ENCODE peak calls at places on chromosomes 2 and 18, in four cellular contexts. E is upper lobe of left lung, J is stomach, N is breast epithelium. T is an unnamed sample.

GRCh38 chr2:120803764-120804335 is 68.2 kb downstream of the GLI2 start:
- DNase-seq in N (no peak), J (no peak), E (no peak), T (no peak)

GRCh38 chr18:63366270-63366990 is 576 bp downstream of the KDSR start:
- DNase-seq in E (peak; percentile 89), N (peak; percentile 54), J (peak; percentile 67), T (peak; percentile 67)

GRCh38 chr2:109331864-109332848 is 203.2 kb downstream of the SH3RF3 start:
- DNase-seq in E (peak; percentile 47), J (peak; percentile 40), N (peak; percentile 83), T (no peak)

GRCh38 chr2:169095631-169096105 is 26.3 kb downstream of the DHRS9 start:
- DNase-seq in J (no peak), E (no peak), N (peak; percentile 67), T (no peak)

GRCh38 chr2:20071397-20072383 is 20.3 kb upstream of the LAPTM4A start:
- DNase-seq in N (no peak), J (no peak), E (peak; percentile 15), T (no peak)

GRCh38 chr2:52083214-52083613 is 1051.3 kb upstream of the NRXN1 start:
- DNase-seq in J (no peak), E (no peak), N (no peak), T (no peak)

GRCh38 chr2:216858312-216858711 is 1.6 kb downstream of the TNP1 start:
- DNase-seq in N (no peak), J (no peak), E (no peak), T (no peak)

GRCh38 chr18:57772387-57772799 is 30.7 kb downstream of the ATP8B1 start:
- DNase-seq in J (peak; percentile 79), N (no peak), E (no peak), T (no peak)

GRCh38 chr2:220991972-220992371 is 580.1 kb downstream of the EPHA4 start:
- DNase-seq in E (no peak), J (no peak), N (no peak), T (no peak)

GRCh38 chr18:2979871-2980606 is 32.9 kb downstream of the LPIN2 start:
- DNase-seq in J (no peak), E (no peak), N (no peak), T (no peak)

GRCh38 chr18:2979027-2979570 is 33.8 kb downstream of the LPIN2 start:
- DNase-seq in N (no peak), E (no peak), J (no peak), T (no peak)

GRCh38 chr18:2978208-2978607 is 34.7 kb downstream of the LPIN2 start:
- DNase-seq in N (no peak), J (no peak), E (no peak), T (no peak)

GRCh38 chr18:2976733-2977132 is 36.2 kb downstream of the LPIN2 start:
- DNase-seq in E (no peak), N (no peak), J (no peak), T (no peak)

GRCh38 chr18:2978626-2979025 is 34.3 kb downstream of the LPIN2 start:
- DNase-seq in N (no peak), E (no peak), J (no peak), T (no peak)
- H3K4me3 ChIP-seq in N (no peak overlapping the region), E (no peak overlapping the region), J (no peak overlapping the region), T (no peak overlapping the region)

DNA sequence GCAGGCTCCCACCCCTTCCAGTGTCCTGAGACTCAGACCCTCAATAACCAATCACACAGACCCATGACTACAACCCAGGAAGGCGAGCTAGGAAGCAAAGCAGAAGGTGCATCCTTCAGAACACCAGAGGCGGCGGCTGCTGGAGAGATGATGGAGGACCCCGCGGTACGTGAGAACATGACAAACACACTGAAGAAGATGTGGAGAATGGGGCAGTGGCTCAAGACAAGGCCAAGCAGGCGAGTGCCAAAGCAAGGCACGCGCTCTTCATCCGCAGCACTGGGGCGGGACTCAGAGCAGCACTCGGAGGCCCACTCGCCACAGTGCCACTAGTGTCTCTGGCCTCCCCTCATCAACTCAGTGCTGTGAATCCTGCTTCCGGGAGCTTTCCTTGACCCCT is 13.7 kb downstream of the ERFE start:
- DNase-seq in E (no peak), J (no peak), N (no peak), T (no peak)
- H3K36me3 ChIP-seq in E (peaks cover 9% of the 10 kb centered on the region), J (peaks cover 99% of the 10 kb centered on the region), N (no peaks in the 10 kb centered on the region), T (peaks cover 91% of the 10 kb centered on the region)

GRCh38 chr2:23756593-23757292 is 170.2 kb downstream of the ATAD2B start:
- DNase-seq in J (no peak), N (no peak), E (no peak), T (peak; percentile 45)

GRCh38 chr2:23761638-23762037 is 165.3 kb downstream of the ATAD2B start:
- DNase-seq in J (no peak), N (no peak), E (no peak), T (no peak)

GRCh38 chr2:23760746-23761145 is 166.2 kb downstream of the ATAD2B start:
- DNase-seq in N (no peak), E (no peak), J (no peak), T (no peak)

GRCh38 chr2:23757686-23758433 is 169.1 kb downstream of the ATAD2B start:
- DNase-seq in J (no peak), N (no peak), E (no peak), T (no peak)

DNA sequence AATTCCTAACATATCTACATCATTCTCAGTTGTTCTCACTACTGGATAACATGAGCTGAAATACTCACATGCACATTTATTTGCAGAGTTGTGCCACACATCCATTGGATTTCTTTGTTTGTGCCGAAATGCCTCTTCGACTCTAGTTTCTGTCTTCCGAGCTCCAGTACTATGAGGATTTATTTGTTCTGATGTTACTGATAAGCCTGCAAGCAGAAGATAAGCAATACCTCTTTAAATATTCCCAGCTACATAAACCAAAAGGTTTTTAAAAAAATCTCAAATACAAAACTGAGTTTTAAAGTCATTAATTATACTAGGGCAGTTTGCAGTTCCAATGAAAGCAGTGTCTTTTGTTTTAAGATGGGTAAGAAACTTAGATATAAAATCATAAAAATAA is 164.8 kb downstream of the ATAD2B start:
- DNase-seq in J (no peak), N (no peak), E (no peak), T (no peak)
- H3K27ac ChIP-seq in J (no peak overlapping the region), N (no peak overlapping the region), E (no peak overlapping the region), T (no peak overlapping the region)

GRCh38 chr2:67260348-67261277 is 136.5 kb upstream of the ETAA1 start:
- DNase-seq in N (no peak), E (no peak), J (peak; percentile 29), T (no peak)
- H3K4me3 ChIP-seq in N (no peak overlapping the region), E (no peak overlapping the region), J (no peak overlapping the region), T (no peak overlapping the region)

DNA sequence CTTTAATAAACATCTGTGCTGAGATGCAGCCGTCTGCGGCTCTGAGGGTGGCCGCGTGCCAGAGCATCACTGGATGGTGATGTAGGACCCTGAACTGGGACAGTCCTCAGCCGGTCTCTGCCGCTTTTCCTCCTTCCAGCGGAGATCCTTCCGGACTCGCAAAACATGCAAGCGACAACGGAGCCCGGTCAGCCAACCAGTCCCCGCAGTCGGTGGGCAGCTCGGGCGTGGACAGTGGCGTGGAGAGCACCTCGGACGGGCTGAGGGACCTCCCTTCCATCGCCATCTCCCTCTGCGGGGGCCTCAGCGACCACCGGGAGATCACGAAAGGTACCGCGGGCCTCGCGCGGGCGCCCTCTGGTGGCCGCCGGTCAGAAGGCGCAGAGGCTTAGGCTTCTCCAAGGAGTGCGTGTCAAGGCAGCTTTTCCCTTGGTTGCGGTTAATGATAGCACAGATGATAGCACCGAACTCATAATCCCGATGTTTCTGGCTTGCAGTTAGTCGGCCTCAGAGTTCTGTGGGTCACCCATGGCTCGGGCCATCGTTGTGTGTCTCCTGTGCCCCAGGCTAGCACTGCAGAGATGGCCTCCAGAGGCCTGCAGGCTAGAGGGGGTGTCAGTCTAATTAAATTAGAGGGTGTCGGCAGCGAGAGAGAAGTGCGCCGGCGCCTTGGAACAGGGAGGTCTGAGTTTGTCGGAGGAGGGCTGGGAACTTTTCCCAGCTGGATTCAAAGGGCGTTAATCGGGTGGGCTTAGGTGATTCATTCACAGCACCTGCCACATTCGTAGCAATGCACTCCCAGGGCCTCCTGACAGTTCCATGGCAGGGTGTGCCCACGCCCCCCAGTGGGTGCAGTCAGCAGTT is 38.5 kb downstream of the LPIN1 start:
- DNase-seq in N (no peak), J (peak; percentile 47), E (peak; percentile 92), T (peak; percentile 59)
- H3K36me3 ChIP-seq in N (no peaks in the 10 kb centered on the region), J (peaks cover 99% of the 10 kb centered on the region), E (peaks cover 26% of the 10 kb centered on the region), T (peaks cover 99% of the 10 kb centered on the region)

GRCh38 chr2:101173707-101174295 is 22.6 kb upstream of the TBC1D8 start:
- DNase-seq in J (no peak), N (no peak), E (no peak), T (no peak)

GRCh38 chr2:101162561-101163330 is 11.6 kb upstream of the TBC1D8 start:
- DNase-seq in J (no peak), E (no peak), N (no peak), T (no peak)

GRCh38 chr2:101168647-101169046 is 17.5 kb upstream of the TBC1D8 start:
- DNase-seq in N (no peak), E (no peak), J (no peak), T (no peak)
- H3K27ac ChIP-seq in N (no peak overlapping the region), E (no peak overlapping the region), J (no peak overlapping the region), T (no peak overlapping the region)

GRCh38 chr2:5981241-5982055 is 289.3 kb downstream of the SOX11 start:
- DNase-seq in E (peak; percentile 66), N (no peak), J (no peak), T (peak; percentile 65)

GRCh38 chr2:5982911-5983310 is 290.7 kb downstream of the SOX11 start:
- DNase-seq in J (no peak), E (no peak), N (no peak), T (no peak)

GRCh38 chr2:5980351-5981054 is 288.3 kb downstream of the SOX11 start:
- DNase-seq in E (no peak), N (no peak), J (no peak), T (no peak)

GRCh38 chr2:5984946-5985345 is 292.8 kb downstream of the SOX11 start:
- DNase-seq in E (no peak), J (no peak), N (no peak), T (no peak)

DNA sequence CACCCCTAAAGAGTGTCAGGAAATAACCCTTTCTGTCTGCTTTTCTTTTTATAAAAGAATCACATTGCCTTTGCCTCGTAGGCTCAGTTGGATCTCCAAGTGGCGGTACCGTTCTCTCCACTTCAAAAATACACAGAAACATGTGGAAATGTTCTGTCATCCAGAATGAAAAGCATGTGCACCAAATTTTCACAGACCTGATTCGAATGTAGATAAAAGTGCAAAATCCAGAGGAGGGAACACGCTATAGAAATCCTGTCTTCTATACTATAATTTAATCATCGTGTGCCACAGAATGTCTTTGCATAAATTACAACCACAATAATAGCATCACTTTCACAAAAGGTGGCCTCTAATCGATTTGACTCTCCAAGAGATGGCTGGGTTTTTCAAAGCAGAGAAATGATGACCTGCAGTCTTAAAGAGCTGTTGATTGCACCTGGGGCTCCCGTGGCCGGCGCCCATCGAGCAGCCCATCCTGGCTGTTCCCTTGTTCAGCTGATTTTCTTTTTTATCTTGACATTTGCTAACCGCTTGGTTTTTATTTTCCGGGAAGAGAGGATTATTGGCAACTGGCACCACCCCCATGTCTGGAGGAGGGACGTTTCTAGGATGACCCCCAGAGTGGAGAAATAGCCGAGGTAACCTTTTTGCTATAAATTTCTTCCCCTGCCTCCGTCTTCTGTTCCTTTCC is 290.2 kb downstream of the SOX11 start:
- DNase-seq in N (no peak), J (no peak), E (peak; percentile 41), T (no peak)
- H3K4me3 ChIP-seq in N (no peak overlapping the region), J (no peak overlapping the region), E (no peak overlapping the region), T (no peak overlapping the region)

DNA sequence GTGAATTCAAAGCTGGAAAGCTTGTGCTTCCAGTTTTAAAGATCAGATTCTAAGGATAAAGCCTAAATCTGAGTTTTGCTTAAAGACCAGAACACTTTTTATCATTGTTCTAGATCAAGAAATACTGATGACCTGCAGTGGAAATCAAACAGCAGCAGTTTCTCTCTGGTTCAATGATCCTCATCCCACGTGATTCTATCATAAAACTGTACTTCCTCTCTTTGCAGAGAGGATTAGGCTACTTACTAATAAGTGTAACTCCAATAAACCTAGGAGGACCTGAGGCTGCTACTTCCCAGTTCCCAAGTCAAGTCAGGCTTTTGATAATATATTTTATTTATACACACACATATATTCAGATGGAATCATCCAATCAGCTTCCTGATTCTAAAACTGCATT is 81.9 kb downstream of the TCF4 start:
- DNase-seq in N (no peak), J (no peak), E (no peak), T (no peak)
- H3K36me3 ChIP-seq in N (no peaks in the 10 kb centered on the region), J (no peaks in the 10 kb centered on the region), E (no peaks in the 10 kb centered on the region), T (no peaks in the 10 kb centered on the region)

T was measured in WERI-Rb-1.